ENCODE peak calls at places on chromosomes 13 and 19, in six cellular contexts. N is AG10803, Q is body of pancreas, K is A549, Y is tibial nerve, L is fibroblast of mammary gland. U is an unnamed sample.

GRCh38 chr13:114115191-114115671 is 17.2 kb downstream of the RASA3 start:
- DNase-seq in L (peak), Q (peak), N (peak), Y (peak), K (peak), U (peak)

GRCh38 chr13:48449656-48450055 is 36.7 kb upstream of the LPAR6 start:
- DNase-seq in K (no peak), Y (no peak), N (peak), Q (no peak), L (peak), U (no peak)

GRCh38 chr19:39671739-39672363 is 16.1 kb downstream of the LGALS16 start:
- DNase-seq in N (peak), K (peak), L (peak), Y (no peak), Q (peak), U (no peak)

GRCh38 chr19:7986321-7987083 is 18.9 kb downstream of the ELAVL1 start:
- DNase-seq in Q (no peak), Y (no peak), L (peak), K (peak), N (peak), U (no peak)

GRCh38 chr19:2888739-2889224 is 11.9 kb upstream of the ZNF57 start:
- DNase-seq in Y (no peak), Q (peak), K (no peak), N (peak), L (no peak), U (peak)

GRCh38 chr13:66933994-66934393 is 296.1 kb downstream of the PCDH9 start:
- DNase-seq in L (peak), Y (no peak), N (peak), K (peak), Q (no peak), U (peak)

GRCh38 chr13:111944171-111944583 is 122.8 kb upstream of the SOX1 start:
- DNase-seq in Q (no peak), N (no peak), Y (no peak), L (no peak), K (no peak), U (no peak)

GRCh38 chr19:17333611-17334413 is 843 bp downstream of the ANO8 start:
- DNase-seq in L (peak), Y (no peak), K (peak), Q (peak), N (peak), U (peak)

GRCh38 chr13:30415430-30416030 is 6.8 kb upstream of the UBE2L5 start:
- DNase-seq in K (no peak), N (peak), L (no peak), Y (no peak), Q (no peak), U (no peak)

GRCh38 chr19:11813801-11814706 is at the start of gene ZNF440:
- DNase-seq in Q (peak), K (no peak), N (peak), Y (peak), L (peak), U (peak)

GRCh38 chr19:38209671-38210457 is 14.2 kb downstream of the DPF1 start:
- DNase-seq in K (no peak), Y (peak), Q (peak), L (peak), N (peak), U (no peak)

GRCh38 chr13:97212540-97213146 is 9.5 kb upstream of the MBNL2 start:
- DNase-seq in N (peak), K (peak), Q (peak), Y (no peak), L (peak), U (no peak)

GRCh38 chr13:30487075-30487470 is 21.3 kb upstream of the HMGB1 start:
- DNase-seq in K (no peak), Q (peak), L (no peak), Y (no peak), N (no peak), U (no peak)

GRCh38 chr19:52351512-52351911 is 15.5 kb downstream of the ZNF610 start:
- DNase-seq in L (no peak), N (no peak), K (no peak), Y (no peak), Q (no peak), U (no peak)

GRCh38 chr19:15251749-15252397 is 19.6 kb upstream of the EPHX3 start:
- DNase-seq in Q (peak), Y (peak), K (peak), L (peak), N (peak), U (no peak)

GRCh38 chr13:51737609-51738008 is 66.4 kb downstream of the DHRS12 start:
- DNase-seq in L (no peak), Q (no peak), Y (no peak), K (no peak), N (no peak), U (no peak)

GRCh38 chr13:102276479-102276878 is 125.4 kb downstream of the FGF14 start:
- DNase-seq in L (no peak), K (no peak), Q (no peak), Y (no peak), N (no peak), U (no peak)

GRCh38 chr13:49859568-49859967 is 67.1 kb upstream of the KPNA3 start:
- DNase-seq in Q (no peak), Y (no peak), K (peak), N (peak), L (peak), U (peak)

GRCh38 chr19:49116544-49116943 is 2.4 kb downstream of the LIN7B start:
- DNase-seq in K (no peak), Y (peak), N (no peak), Q (no peak), L (no peak), U (no peak)

GRCh38 chr13:94139393-94139995 is 340.0 kb downstream of the DCT start:
- DNase-seq in Y (no peak), N (no peak), K (no peak), L (no peak), Q (no peak), U (no peak)

GRCh38 chr19:28980236-28980868 is 232.6 kb downstream of the UQCRFS1 start:
- DNase-seq in Y (no peak), N (peak), K (peak), Q (no peak), L (peak), U (no peak)

GRCh38 chr19:15615526-15615925 is 508 bp downstream of the CYP4F8 start:
- DNase-seq in Q (no peak), N (no peak), Y (no peak), K (no peak), L (no peak), U (no peak)

GRCh38 chr13:113864303-113864890 is 521 bp upstream of the GAS6 start:
- DNase-seq in L (no peak), K (no peak), Q (no peak), Y (no peak), N (peak), U (peak)

GRCh38 chr19:21749090-21749489 is 18.3 kb downstream of the ZNF100 start:
- DNase-seq in Y (no peak), L (peak), Q (no peak), N (no peak), K (no peak), U (no peak)

GRCh38 chr13:29438772-29439171 is 156.7 kb downstream of the SLC7A1 start:
- DNase-seq in N (no peak), Q (no peak), Y (no peak), K (no peak), L (peak), U (no peak)

GRCh38 chr13:36297600-36298338 is at the start of gene CCDC169:
- DNase-seq in Y (peak), K (peak), N (peak), Q (peak), L (peak), U (peak)

GRCh38 chr13:48586591-48587103 is 53.8 kb upstream of the RCBTB2 start:
- DNase-seq in Q (peak), L (peak), N (no peak), K (no peak), Y (no peak), U (no peak)

GRCh38 chr13:27792393-27793218 is at the start of gene GSX1:
- DNase-seq in K (peak), Q (peak), N (peak), L (peak), Y (peak), U (no peak)

GRCh38 chr13:64305246-64305645 is 2889.6 kb upstream of the PCDH20 start:
- DNase-seq in L (peak), Q (no peak), Y (no peak), N (peak), K (no peak), U (no peak)

GRCh38 chr13:51058461-51059167 is 52.5 kb downstream of the C13orf42 start:
- DNase-seq in L (no peak), Q (no peak), Y (no peak), K (no peak), N (no peak), U (no peak)

GRCh38 chr13:50244913-50245574 is 229.8 kb downstream of the KCNRG start:
- DNase-seq in K (peak), L (peak), Q (no peak), N (peak), Y (no peak), U (no peak)

GRCh38 chr13:46383383-46383782 is 3.7 kb downstream of the RUBCNL start:
- DNase-seq in Y (no peak), Q (no peak), L (no peak), N (peak), K (no peak), U (no peak)

GRCh38 chr13:57787058-57787791 is 155.7 kb downstream of the PCDH17 start:
- DNase-seq in N (no peak), Y (no peak), Q (no peak), K (no peak), L (no peak), U (no peak)

GRCh38 chr13:44437356-44438233 is 64.0 kb downstream of the SERP2 start:
- DNase-seq in K (peak), N (peak), Q (no peak), L (peak), Y (no peak), U (no peak)

GRCh38 chr13:105513448-105513847 is 1022.0 kb downstream of the EFNB2 start:
- DNase-seq in Y (no peak), N (no peak), L (no peak), K (no peak), Q (no peak), U (no peak)
- TF ChIP-seq CTCF in Y (no peak), N (no peak), L (no peak), K (no peak), Q (no peak), U (no peak)

GRCh38 chr13:75763511-75763910 is 127.4 kb downstream of the LMO7 start:
- DNase-seq in N (no peak), K (no peak), L (no peak), Y (no peak), Q (no peak), U (no peak)
- H3K4me3 ChIP-seq in N (no peak), K (peak), L (no peak), Y (peak), Q (no peak), U (no peak)

GRCh38 chr19:18672606-18673337 is 10.7 kb upstream of the CRTC1 start:
- DNase-seq in Y (no peak), Q (no peak), L (peak), K (peak), N (peak), U (no peak)
- TF ChIP-seq CTCF in Y (no peak), Q (no peak), L (peak), K (peak), N (peak), U (peak)

GRCh38 chr19:36605839-36606478 is 846 bp downstream of the ZNF382 start:
- DNase-seq in Y (no peak), N (peak), L (no peak), Q (no peak), K (no peak), U (no peak)

GRCh38 chr19:36604656-36605100 is 435 bp upstream of the ZNF382 start:
- DNase-seq in Q (peak), Y (no peak), N (peak), K (no peak), L (peak), U (no peak)

DNA sequence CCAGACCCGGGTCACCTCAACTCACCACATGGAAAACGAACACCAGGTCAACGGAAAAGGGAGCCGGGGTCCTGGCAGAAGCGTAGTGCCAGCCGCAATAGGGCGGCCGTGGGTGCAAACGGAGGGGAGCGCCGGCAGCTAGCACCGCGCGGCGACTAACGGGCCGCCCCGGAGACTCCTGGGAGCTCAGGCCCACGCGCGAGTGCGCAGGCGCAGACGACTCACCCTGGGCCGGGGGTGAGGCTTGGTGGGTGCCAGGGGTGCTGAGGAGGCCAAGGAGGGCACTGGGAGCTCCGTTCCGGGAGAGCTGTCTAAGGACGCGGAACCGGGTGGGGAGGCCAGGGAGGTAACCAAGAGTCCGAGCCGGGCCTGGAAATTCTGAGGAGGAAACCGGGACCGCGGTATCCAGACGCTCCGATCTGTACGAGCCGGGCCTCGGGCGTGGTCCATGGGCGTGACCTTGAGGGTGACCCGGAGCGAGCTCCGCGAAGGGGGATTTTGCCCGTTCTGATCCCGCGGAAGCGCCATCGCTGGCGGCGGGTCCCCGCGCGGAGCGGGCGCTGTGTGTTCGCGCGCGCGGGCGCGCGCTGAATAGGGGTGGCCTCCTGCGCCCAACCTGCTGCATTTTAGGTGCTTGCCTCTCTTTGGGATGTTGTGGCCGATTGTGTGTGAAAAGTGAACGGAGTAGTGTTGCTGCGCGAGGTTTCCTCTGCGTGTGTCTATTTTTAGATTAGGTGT is at the start of gene ZNF382:
- DNase-seq in K (no peak), L (peak), Y (no peak), Q (peak), N (peak), U (peak)
- H3K4me3 ChIP-seq in K (no peak), L (peak), Y (peak), Q (peak), N (peak), U (peak)

DNA sequence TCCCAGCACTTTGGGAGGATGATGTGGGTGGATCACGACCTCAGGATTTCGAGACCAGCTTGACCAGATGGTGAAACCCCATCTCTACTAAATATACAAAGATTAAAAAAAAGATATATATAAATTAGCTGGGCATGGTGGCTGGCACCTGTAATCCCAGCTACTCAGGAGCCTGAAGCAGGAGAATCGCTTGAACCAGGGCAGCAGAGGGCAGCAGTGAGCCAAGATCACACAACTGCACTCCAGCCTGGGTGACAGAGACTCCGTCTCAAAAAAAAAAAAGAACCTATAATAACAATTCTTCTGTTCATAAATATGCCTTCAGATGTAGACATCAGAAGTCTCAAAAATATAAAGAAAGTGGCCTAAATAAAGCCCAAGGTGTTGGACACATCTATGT is 7.6 kb downstream of the ZNF737 start:
- DNase-seq in Q (peak), K (no peak), L (no peak), Y (no peak), N (no peak), U (no peak)
- TF ChIP-seq CTCF in Q (no peak), K (no peak), L (no peak), Y (no peak), N (no peak), U (no peak)

DNA sequence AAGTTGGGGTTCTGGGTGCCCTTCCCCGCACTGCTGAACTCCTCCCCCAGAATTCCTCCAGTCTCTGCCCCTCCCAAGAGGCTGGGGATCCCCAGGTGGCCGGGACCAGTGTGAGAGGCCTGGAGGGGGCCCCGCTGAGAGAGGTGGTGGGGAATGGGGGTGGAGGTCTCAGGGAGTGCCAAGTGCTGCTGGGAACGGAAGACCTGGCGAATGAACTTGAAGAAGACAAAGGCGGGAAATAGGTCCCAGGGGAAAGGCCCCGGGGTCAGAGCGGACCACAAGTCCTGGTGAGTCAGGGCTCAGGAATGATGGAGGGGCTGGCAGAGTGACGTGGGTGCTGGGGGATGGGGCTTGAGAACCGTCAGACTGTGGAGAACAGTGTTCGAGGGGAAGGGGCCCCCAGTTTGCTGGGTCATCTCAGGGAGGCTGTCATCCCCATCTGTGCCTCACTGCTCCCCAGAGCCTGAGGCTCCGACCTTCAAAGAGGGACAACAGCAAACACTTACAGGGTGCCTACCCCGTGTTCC is 15.8 kb upstream of the SEMA6B start:
- DNase-seq in Y (no peak), N (peak), Q (peak), K (peak), L (peak), U (no peak)
- H3K4me3 ChIP-seq in Y (no peak), N (no peak), Q (no peak), K (no peak), L (no peak), U (no peak)

GRCh38 chr13:72346716-72347115 is 380.7 kb downstream of the MZT1 start:
- DNase-seq in N (no peak), Y (no peak), Q (no peak), K (no peak), L (no peak), U (no peak)

GRCh38 chr13:72342364-72342763 is 385.1 kb downstream of the MZT1 start:
- DNase-seq in K (no peak), N (no peak), Y (no peak), L (no peak), Q (no peak), U (no peak)

DNA sequence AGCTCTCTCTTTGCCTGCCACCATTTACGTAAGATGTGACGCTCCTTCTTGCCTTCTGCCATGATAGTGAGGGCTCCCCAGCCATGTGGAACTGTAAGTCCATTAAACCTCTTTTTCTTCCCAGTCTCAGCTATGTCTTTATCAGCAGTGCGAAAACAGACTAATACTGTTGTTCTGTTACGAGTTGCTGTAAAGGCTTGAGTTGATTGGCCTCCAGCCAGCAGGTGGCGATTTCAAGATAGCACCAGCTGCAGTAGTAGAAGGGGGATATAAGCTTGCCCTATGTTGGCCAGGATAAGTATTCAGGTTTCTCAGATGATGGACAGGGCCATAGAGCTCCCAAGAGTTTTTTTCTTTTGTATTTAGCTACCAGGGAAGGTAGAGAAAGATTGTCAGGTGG is 385.5 kb downstream of the MZT1 start:
- DNase-seq in Q (peak), K (no peak), Y (no peak), L (no peak), N (no peak), U (no peak)
- TF ChIP-seq CTCF in Q (no peak), K (no peak), Y (no peak), L (no peak), N (no peak), U (no peak)

U was measured in RWPE2.